ENCODE peak calls at places on chromosomes 13 and 19, in nine cellular contexts. Q is ureter; D is stimulated activated CD4-positive, alpha-beta T cell treated with anti-CD3 and anti-CD28 coated beads, Interleukin-1b, Interleukin-23, amount 100 ng/mL, for 24 hours; U is Calu3; S is stimulated activated CD8-positive, alpha-beta memory T cell treated with anti-CD3 and anti-CD28 coated beads, Interleukin-15, amount 100 ng/mL, for 24 hours; X is AG08395; B is neuronal stem cell; N is effector memory CD4-positive, alpha-beta T cell; Z is Kasumi-1. O is an unnamed sample.

GRCh38 chr19:2226051-2226839 is 9.9 kb downstream of the PLEKHJ1 start:
- DNase-seq in X (no peak), N (no peak), U (no peak), B (no peak), Q (no peak), D (no peak), S (no peak), Z (no peak), O (no peak)

GRCh38 chr19:41741244-41741554 is 14.1 kb upstream of the CEACAM6 start:
- DNase-seq in D (no peak), Z (no peak), Q (no peak), U (no peak), N (no peak), B (no peak), S (no peak), X (no peak), O (no peak)

GRCh38 chr13:48437381-48437780 is 24.5 kb upstream of the LPAR6 start:
- DNase-seq in N (no peak), D (no peak), Q (peak), Z (no peak), X (no peak), S (no peak), B (no peak), U (peak), O (no peak)

GRCh38 chr19:42191855-42192254 is 25.6 kb downstream of the DEDD2 start:
- DNase-seq in Q (peak), B (no peak), D (no peak), Z (no peak), U (peak), N (no peak), X (peak), S (no peak), O (no peak)

GRCh38 chr19:21084343-21084742 is 2.3 kb downstream of the ZNF714 start:
- DNase-seq in D (no peak), X (peak), B (no peak), U (no peak), N (no peak), Z (no peak), Q (no peak), S (no peak), O (peak)

GRCh38 chr19:7216373-7216902 is 77.8 kb downstream of the INSR start:
- DNase-seq in X (no peak), B (no peak), N (no peak), Q (no peak), Z (no peak), D (peak), U (no peak), S (no peak), O (no peak)

GRCh38 chr13:67416047-67416925 is 186.2 kb upstream of the PCDH9 start:
- DNase-seq in Q (no peak), U (peak), N (no peak), X (peak), D (no peak), Z (no peak), S (no peak), B (peak), O (no peak)

GRCh38 chr19:4338441-4339350 is at the start of gene STAP2:
- DNase-seq in S (no peak), N (no peak), U (peak), Z (no peak), Q (peak), X (no peak), D (no peak), B (no peak), O (no peak)

GRCh38 chr13:100694722-100695644 is 20.4 kb upstream of the TMTC4 start:
- DNase-seq in S (no peak), N (no peak), D (no peak), Z (no peak), B (peak), X (peak), U (peak), Q (no peak), O (no peak)

GRCh38 chr19:31377736-31378135 is 28.5 kb upstream of the TSHZ3 start:
- DNase-seq in B (no peak), X (no peak), Q (no peak), U (no peak), D (no peak), Z (no peak), S (no peak), N (no peak), O (no peak)

O was measured in GM04504.